ENCODE peak calls at places on chromosome 2, in six cellular contexts. One of them, this sample, is unnamed.

GRCh38 chr2:136051001-136051724 is 65.7 kb upstream of the DARS1 start:
- DNase-seq in sigmoid colon: no peak
- DNase-seq in uterus: no peak
- DNase-seq in brain microvascular endothelial cell: no peak
- DNase-seq in RKO: no peak
- DNase-seq in frontal cortex: no peak
- DNase-seq in this sample: no peak

GRCh38 chr2:45964226-45964841 is 312.9 kb downstream of the PRKCE start:
- DNase-seq in RKO: peak
- DNase-seq in sigmoid colon: peak
- DNase-seq in frontal cortex: peak
- DNase-seq in brain microvascular endothelial cell: peak
- DNase-seq in uterus: peak
- DNase-seq in this sample: no peak

GRCh38 chr2:67726416-67726815 is 329.3 kb downstream of the ETAA1 start:
- DNase-seq in sigmoid colon: no peak
- DNase-seq in frontal cortex: no peak
- DNase-seq in brain microvascular endothelial cell: no peak
- DNase-seq in RKO: no peak
- DNase-seq in uterus: no peak
- DNase-seq in this sample: no peak

GRCh38 chr2:219058541-219059374 is 2.0 kb downstream of the IHH start:
- DNase-seq in uterus: no peak
- DNase-seq in frontal cortex: no peak
- DNase-seq in RKO: no peak
- DNase-seq in brain microvascular endothelial cell: no peak
- DNase-seq in sigmoid colon: no peak
- DNase-seq in this sample: no peak

GRCh38 chr2:32915694-32916093 is 31.1 kb upstream of the LTBP1 start:
- DNase-seq in uterus: no peak
- DNase-seq in brain microvascular endothelial cell: no peak
- DNase-seq in RKO: no peak
- DNase-seq in sigmoid colon: no peak
- DNase-seq in frontal cortex: no peak
- DNase-seq in this sample: no peak

GRCh38 chr2:150369862-150370261 is 117.6 kb downstream of the RND3 start:
- DNase-seq in sigmoid colon: no peak
- DNase-seq in RKO: no peak
- DNase-seq in uterus: no peak
- DNase-seq in frontal cortex: no peak
- DNase-seq in brain microvascular endothelial cell: no peak
- DNase-seq in this sample: no peak

GRCh38 chr2:46963961-46964673 is 48.5 kb upstream of the MCFD2 start:
- DNase-seq in uterus: no peak
- DNase-seq in brain microvascular endothelial cell: no peak
- DNase-seq in sigmoid colon: no peak
- DNase-seq in RKO: no peak
- DNase-seq in frontal cortex: no peak
- DNase-seq in this sample: no peak

GRCh38 chr2:211408485-211408884 is 852.1 kb downstream of the CPS1 start:
- DNase-seq in brain microvascular endothelial cell: peak
- DNase-seq in frontal cortex: no peak
- DNase-seq in uterus: no peak
- DNase-seq in RKO: no peak
- DNase-seq in sigmoid colon: no peak
- DNase-seq in this sample: no peak

GRCh38 chr2:177658309-177658708 is 265.7 kb downstream of the AGPS start:
- DNase-seq in RKO: no peak
- DNase-seq in sigmoid colon: no peak
- DNase-seq in frontal cortex: no peak
- DNase-seq in brain microvascular endothelial cell: no peak
- DNase-seq in uterus: no peak
- DNase-seq in this sample: no peak

GRCh38 chr2:10971855-10972348 is 60.2 kb downstream of the KCNF1 start:
- DNase-seq in sigmoid colon: no peak
- DNase-seq in uterus: no peak
- DNase-seq in frontal cortex: no peak
- DNase-seq in RKO: no peak
- DNase-seq in brain microvascular endothelial cell: no peak
- DNase-seq in this sample: no peak

GRCh38 chr2:27954261-27954673 is 63.7 kb downstream of the BABAM2 start:
- DNase-seq in brain microvascular endothelial cell: no peak
- DNase-seq in frontal cortex: no peak
- DNase-seq in RKO: no peak
- DNase-seq in sigmoid colon: no peak
- DNase-seq in uterus: no peak
- DNase-seq in this sample: no peak

GRCh38 chr2:84830758-84831500 is 50.0 kb downstream of the TRABD2A start:
- DNase-seq in sigmoid colon: no peak
- DNase-seq in brain microvascular endothelial cell: no peak
- DNase-seq in frontal cortex: no peak
- DNase-seq in uterus: no peak
- DNase-seq in RKO: no peak
- DNase-seq in this sample: no peak

GRCh38 chr2:28594369-28595108 is 98.7 kb downstream of the PLB1 start:
- DNase-seq in sigmoid colon: peak
- DNase-seq in brain microvascular endothelial cell: peak
- DNase-seq in frontal cortex: peak
- DNase-seq in RKO: peak
- DNase-seq in uterus: peak
- DNase-seq in this sample: peak

GRCh38 chr2:2188344-2189111 is 142.5 kb downstream of the MYT1L start:
- DNase-seq in sigmoid colon: no peak
- DNase-seq in frontal cortex: no peak
- DNase-seq in uterus: no peak
- DNase-seq in RKO: no peak
- DNase-seq in brain microvascular endothelial cell: no peak
- DNase-seq in this sample: no peak

GRCh38 chr2:46937457-46937856 is 21.9 kb upstream of the MCFD2 start:
- DNase-seq in uterus: no peak
- DNase-seq in brain microvascular endothelial cell: no peak
- DNase-seq in sigmoid colon: no peak
- DNase-seq in RKO: peak
- DNase-seq in frontal cortex: no peak
- DNase-seq in this sample: no peak

GRCh38 chr2:150141241-150142001 is 346.0 kb downstream of the RND3 start:
- DNase-seq in frontal cortex: no peak
- DNase-seq in RKO: no peak
- DNase-seq in brain microvascular endothelial cell: peak
- DNase-seq in uterus: no peak
- DNase-seq in sigmoid colon: no peak
- DNase-seq in this sample: no peak

GRCh38 chr2:27638023-27638637 is 9.3 kb downstream of the GPN1 start:
- DNase-seq in frontal cortex: no peak
- DNase-seq in RKO: peak
- DNase-seq in uterus: no peak
- DNase-seq in sigmoid colon: no peak
- DNase-seq in brain microvascular endothelial cell: peak
- DNase-seq in this sample: no peak

GRCh38 chr2:182824759-182825143 is 41.7 kb downstream of the FRZB start:
- DNase-seq in sigmoid colon: no peak
- DNase-seq in brain microvascular endothelial cell: no peak
- DNase-seq in frontal cortex: no peak
- DNase-seq in RKO: no peak
- DNase-seq in uterus: no peak
- DNase-seq in this sample: no peak

GRCh38 chr2:98027535-98027934 is 31.8 kb upstream of the TMEM131 start:
- DNase-seq in frontal cortex: no peak
- DNase-seq in brain microvascular endothelial cell: no peak
- DNase-seq in RKO: no peak
- DNase-seq in sigmoid colon: no peak
- DNase-seq in uterus: no peak
- DNase-seq in this sample: peak

GRCh38 chr2:12303181-12304030 is 413.3 kb upstream of the TRIB2 start:
- DNase-seq in frontal cortex: no peak
- DNase-seq in uterus: no peak
- DNase-seq in brain microvascular endothelial cell: peak
- DNase-seq in RKO: no peak
- DNase-seq in sigmoid colon: no peak
- DNase-seq in this sample: no peak

GRCh38 chr2:13884271-13884976 is 748.1 kb upstream of the LRATD1 start:
- DNase-seq in RKO: no peak
- DNase-seq in brain microvascular endothelial cell: no peak
- DNase-seq in frontal cortex: no peak
- DNase-seq in sigmoid colon: no peak
- DNase-seq in uterus: no peak
- DNase-seq in this sample: no peak

GRCh38 chr2:133765693-133766092 is 197.4 kb upstream of the NCKAP5 start:
- DNase-seq in brain microvascular endothelial cell: peak
- DNase-seq in uterus: no peak
- DNase-seq in frontal cortex: no peak
- DNase-seq in RKO: no peak
- DNase-seq in sigmoid colon: no peak
- DNase-seq in this sample: no peak

GRCh38 chr2:28393115-28393836 is 618 bp downstream of the FOSL2 start:
- DNase-seq in uterus: peak
- DNase-seq in brain microvascular endothelial cell: peak
- DNase-seq in frontal cortex: no peak
- DNase-seq in sigmoid colon: peak
- DNase-seq in RKO: peak
- DNase-seq in this sample: peak

GRCh38 chr2:67663776-67664175 is 266.6 kb downstream of the ETAA1 start:
- DNase-seq in RKO: no peak
- DNase-seq in frontal cortex: no peak
- DNase-seq in brain microvascular endothelial cell: no peak
- DNase-seq in uterus: no peak
- DNase-seq in sigmoid colon: no peak
- DNase-seq in this sample: no peak

GRCh38 chr2:7394195-7394594 is 477.0 kb downstream of the RNF144A start:
- DNase-seq in uterus: no peak
- DNase-seq in brain microvascular endothelial cell: no peak
- DNase-seq in sigmoid colon: no peak
- DNase-seq in frontal cortex: no peak
- DNase-seq in RKO: no peak
- DNase-seq in this sample: no peak

GRCh38 chr2:216485237-216485636 is 13.4 kb upstream of the RPL37A start:
- DNase-seq in uterus: no peak
- DNase-seq in RKO: no peak
- DNase-seq in frontal cortex: no peak
- DNase-seq in brain microvascular endothelial cell: no peak
- DNase-seq in sigmoid colon: no peak
- DNase-seq in this sample: no peak

GRCh38 chr2:233464531-233465240 is 101.9 kb downstream of the USP40 start:
- DNase-seq in uterus: no peak
- DNase-seq in frontal cortex: no peak
- DNase-seq in brain microvascular endothelial cell: no peak
- DNase-seq in RKO: no peak
- DNase-seq in sigmoid colon: peak
- DNase-seq in this sample: no peak

GRCh38 chr2:46056541-46056940 is 240.7 kb upstream of the EPAS1 start:
- DNase-seq in sigmoid colon: no peak
- DNase-seq in RKO: no peak
- DNase-seq in frontal cortex: no peak
- DNase-seq in brain microvascular endothelial cell: no peak
- DNase-seq in uterus: no peak
- DNase-seq in this sample: no peak

GRCh38 chr2:238102865-238103264 is 2.7 kb downstream of the ESPNL start:
- DNase-seq in RKO: no peak
- DNase-seq in brain microvascular endothelial cell: no peak
- DNase-seq in frontal cortex: no peak
- DNase-seq in uterus: peak
- DNase-seq in sigmoid colon: no peak
- DNase-seq in this sample: peak

GRCh38 chr2:201638331-201638730 is 5.0 kb downstream of the TMEM237 start:
- DNase-seq in brain microvascular endothelial cell: no peak
- DNase-seq in frontal cortex: no peak
- DNase-seq in uterus: no peak
- DNase-seq in sigmoid colon: no peak
- DNase-seq in RKO: no peak
- DNase-seq in this sample: no peak

GRCh38 chr2:70805987-70806386 is 14.4 kb downstream of the CLEC4F start:
- DNase-seq in sigmoid colon: no peak
- DNase-seq in RKO: no peak
- DNase-seq in frontal cortex: no peak
- DNase-seq in uterus: no peak
- DNase-seq in brain microvascular endothelial cell: no peak
- DNase-seq in this sample: no peak

GRCh38 chr2:62199392-62200125 is 3.6 kb downstream of the B3GNT2 start:
- DNase-seq in RKO: no peak
- DNase-seq in sigmoid colon: no peak
- DNase-seq in frontal cortex: no peak
- DNase-seq in uterus: no peak
- DNase-seq in brain microvascular endothelial cell: no peak
- DNase-seq in this sample: no peak

GRCh38 chr2:203209538-203209937 is 29.3 kb upstream of the CYP20A1 start:
- DNase-seq in brain microvascular endothelial cell: no peak
- DNase-seq in uterus: no peak
- DNase-seq in sigmoid colon: no peak
- DNase-seq in RKO: no peak
- DNase-seq in frontal cortex: no peak
- DNase-seq in this sample: no peak

GRCh38 chr2:88671786-88672427 is 19.6 kb upstream of the RPIA start:
- DNase-seq in sigmoid colon: no peak
- DNase-seq in RKO: peak
- DNase-seq in uterus: no peak
- DNase-seq in frontal cortex: peak
- DNase-seq in brain microvascular endothelial cell: peak
- DNase-seq in this sample: no peak

GRCh38 chr2:233359823-233360222 is 5.5 kb downstream of the DGKD start:
- DNase-seq in brain microvascular endothelial cell: no peak
- DNase-seq in uterus: no peak
- DNase-seq in frontal cortex: no peak
- DNase-seq in RKO: no peak
- DNase-seq in sigmoid colon: no peak
- DNase-seq in this sample: no peak

GRCh38 chr2:132037527-132038178 is 124.1 kb downstream of the ANKRD30BL start:
- DNase-seq in sigmoid colon: peak
- DNase-seq in uterus: no peak
- DNase-seq in frontal cortex: peak
- DNase-seq in RKO: no peak
- DNase-seq in brain microvascular endothelial cell: no peak
- DNase-seq in this sample: no peak

GRCh38 chr2:111698089-111698488 is 185.9 kb downstream of the ANAPC1 start:
- DNase-seq in frontal cortex: no peak
- DNase-seq in RKO: no peak
- DNase-seq in sigmoid colon: peak
- DNase-seq in uterus: no peak
- DNase-seq in brain microvascular endothelial cell: no peak
- DNase-seq in this sample: no peak

GRCh38 chr2:187541086-187542085 is 12.8 kb downstream of the TFPI start:
- DNase-seq in sigmoid colon: no peak
- DNase-seq in frontal cortex: no peak
- DNase-seq in uterus: peak
- DNase-seq in brain microvascular endothelial cell: peak
- DNase-seq in RKO: peak
- DNase-seq in this sample: no peak

GRCh38 chr2:177588671-177589070 is 196.1 kb downstream of the AGPS start:
- DNase-seq in brain microvascular endothelial cell: no peak
- DNase-seq in sigmoid colon: no peak
- DNase-seq in uterus: no peak
- DNase-seq in RKO: no peak
- DNase-seq in frontal cortex: no peak
- DNase-seq in this sample: no peak

This sample was measured in activated B cell treated with CpG ODN at 0.5 μM for 24 hours.